ENCODE peak calls at places on chromosome 19, in six cellular contexts. W, D, N, V, Q and Y are unnamed samples.

GRCh38 chr19:6587093-6587820 is 3.7 kb downstream of the CD70 start:
- DNase-seq in W (no peak), D (no peak), N (no peak), V (no peak), Q (no peak), Y (no peak)

GRCh38 chr19:18220632-18221275 is 5.5 kb downstream of the PDE4C start:
- DNase-seq in W (no peak), D (no peak), N (no peak), V (no peak), Q (no peak), Y (peak)

GRCh38 chr19:8241646-8242045 is 32.5 kb downstream of the CERS4 start:
- DNase-seq in W (no peak), D (no peak), N (no peak), V (no peak), Q (no peak), Y (no peak)

GRCh38 chr19:13723206-13723605 is 41.1 kb upstream of the MRI1 start:
- DNase-seq in W (no peak), D (peak), N (no peak), V (no peak), Q (no peak), Y (no peak)

GRCh38 chr19:45016388-45017314 is 15.4 kb downstream of the RELB start:
- DNase-seq in W (peak), D (peak), N (no peak), V (peak), Q (peak), Y (peak)

GRCh38 chr19:47272448-47273312 is 2.0 kb upstream of the INAFM1 start:
- DNase-seq in W (peak), D (no peak), N (peak), V (no peak), Q (no peak), Y (no peak)

GRCh38 chr19:48681127-48681470 is 8.3 kb upstream of the NTN5 start:
- DNase-seq in W (no peak), D (no peak), N (no peak), V (no peak), Q (no peak), Y (no peak)

GRCh38 chr19:407501-408440 is 1.2 kb downstream of the C2CD4C start:
- DNase-seq in W (no peak), D (no peak), N (peak), V (no peak), Q (no peak), Y (no peak)

GRCh38 chr19:30999726-31000125 is 349.5 kb downstream of the TSHZ3 start:
- DNase-seq in W (no peak), D (no peak), N (no peak), V (no peak), Q (no peak), Y (no peak)

GRCh38 chr19:15166700-15167099 is 34.1 kb downstream of the NOTCH3 start:
- DNase-seq in W (no peak), D (no peak), N (no peak), V (no peak), Q (no peak), Y (no peak)

GRCh38 chr19:8393871-8394250 is 3.7 kb downstream of the RAB11B start:
- DNase-seq in W (no peak), D (no peak), N (no peak), V (no peak), Q (no peak), Y (no peak)

GRCh38 chr19:16660763-16661479 is at the start of gene TMEM38A:
- DNase-seq in W (peak), D (no peak), N (peak), V (no peak), Q (peak), Y (peak)

GRCh38 chr19:49871349-49871985 is 4.1 kb upstream of the PNKP start:
- DNase-seq in W (no peak), D (no peak), N (no peak), V (no peak), Q (no peak), Y (no peak)

GRCh38 chr19:18985257-18985656 is 44.2 kb upstream of the HOMER3 start:
- DNase-seq in W (peak), D (no peak), N (no peak), V (no peak), Q (no peak), Y (no peak)

GRCh38 chr19:46599716-46600392 is 1.3 kb upstream of the CALM3 start:
- DNase-seq in W (no peak), D (no peak), N (peak), V (no peak), Q (no peak), Y (no peak)

GRCh38 chr19:45271709-45272108 is 20.6 kb downstream of the MARK4 start:
- DNase-seq in W (no peak), D (no peak), N (no peak), V (no peak), Q (no peak), Y (no peak)

GRCh38 chr19:44807652-44808462 is 1.0 kb upstream of the BCAM start:
- DNase-seq in W (no peak), D (peak), N (peak), V (peak), Q (peak), Y (peak)

GRCh38 chr19:15623711-15624318 is 8.8 kb downstream of the CYP4F8 start:
- DNase-seq in W (no peak), D (no peak), N (no peak), V (no peak), Q (no peak), Y (peak)

GRCh38 chr19:29677001-29677781 is 11.9 kb downstream of the PLEKHF1 start:
- DNase-seq in W (no peak), D (no peak), N (no peak), V (no peak), Q (no peak), Y (no peak)

GRCh38 chr19:51477343-51477742 is 996 bp upstream of the CEACAM18 start:
- DNase-seq in W (no peak), D (no peak), N (no peak), V (no peak), Q (no peak), Y (no peak)

GRCh38 chr19:30353394-30353793 is 18.8 kb upstream of the ZNF536 start:
- DNase-seq in W (no peak), D (no peak), N (no peak), V (no peak), Q (no peak), Y (no peak)

GRCh38 chr19:51047031-51047335 is 12.2 kb upstream of the KLK12 start:
- DNase-seq in W (no peak), D (no peak), N (no peak), V (no peak), Q (no peak), Y (no peak)

GRCh38 chr19:7973883-7974282 is 30.4 kb upstream of the TIMM44 start:
- DNase-seq in W (peak), D (no peak), N (no peak), V (no peak), Q (no peak), Y (no peak)

GRCh38 chr19:48554385-48555091 is 2.6 kb downstream of the SULT2B1 start:
- DNase-seq in W (no peak), D (no peak), N (no peak), V (peak), Q (no peak), Y (no peak)

GRCh38 chr19:952680-953500 is 27.1 kb downstream of the ARID3A start:
- DNase-seq in W (no peak), D (peak), N (no peak), V (no peak), Q (no peak), Y (peak)

GRCh38 chr19:16018801-16019551 is 57.3 kb upstream of the TPM4 start:
- DNase-seq in W (no peak), D (no peak), N (peak), V (no peak), Q (no peak), Y (no peak)

GRCh38 chr19:23415561-23416191 is 20.4 kb upstream of the ZNF91 start:
- DNase-seq in W (peak), D (peak), N (peak), V (no peak), Q (peak), Y (no peak)

GRCh38 chr19:6811906-6812305 is 39.4 kb downstream of the VAV1 start:
- DNase-seq in W (no peak), D (peak), N (no peak), V (peak), Q (no peak), Y (peak)

GRCh38 chr19:38952395-38953165 is 21.8 kb downstream of the MRPS12 start:
- DNase-seq in W (no peak), D (peak), N (no peak), V (peak), Q (peak), Y (peak)
- TF ChIP-seq CTCF in W (peak), D (peak), N (peak), V (peak), Q (peak), Y (peak)

GRCh38 chr19:35715981-35716734 is 1.6 kb upstream of the KMT2B start:
- DNase-seq in W (peak), D (no peak), N (peak), V (peak), Q (no peak), Y (peak)

GRCh38 chr19:35712910-35713845 is 4.6 kb upstream of the KMT2B start:
- DNase-seq in W (no peak), D (no peak), N (no peak), V (no peak), Q (no peak), Y (no peak)

GRCh38 chr19:35713904-35714440 is 3.8 kb upstream of the KMT2B start:
- DNase-seq in W (no peak), D (no peak), N (no peak), V (no peak), Q (no peak), Y (no peak)

GRCh38 chr19:35715355-35715809 is 2.4 kb upstream of the KMT2B start:
- DNase-seq in W (no peak), D (no peak), N (no peak), V (no peak), Q (no peak), Y (no peak)

DNA sequence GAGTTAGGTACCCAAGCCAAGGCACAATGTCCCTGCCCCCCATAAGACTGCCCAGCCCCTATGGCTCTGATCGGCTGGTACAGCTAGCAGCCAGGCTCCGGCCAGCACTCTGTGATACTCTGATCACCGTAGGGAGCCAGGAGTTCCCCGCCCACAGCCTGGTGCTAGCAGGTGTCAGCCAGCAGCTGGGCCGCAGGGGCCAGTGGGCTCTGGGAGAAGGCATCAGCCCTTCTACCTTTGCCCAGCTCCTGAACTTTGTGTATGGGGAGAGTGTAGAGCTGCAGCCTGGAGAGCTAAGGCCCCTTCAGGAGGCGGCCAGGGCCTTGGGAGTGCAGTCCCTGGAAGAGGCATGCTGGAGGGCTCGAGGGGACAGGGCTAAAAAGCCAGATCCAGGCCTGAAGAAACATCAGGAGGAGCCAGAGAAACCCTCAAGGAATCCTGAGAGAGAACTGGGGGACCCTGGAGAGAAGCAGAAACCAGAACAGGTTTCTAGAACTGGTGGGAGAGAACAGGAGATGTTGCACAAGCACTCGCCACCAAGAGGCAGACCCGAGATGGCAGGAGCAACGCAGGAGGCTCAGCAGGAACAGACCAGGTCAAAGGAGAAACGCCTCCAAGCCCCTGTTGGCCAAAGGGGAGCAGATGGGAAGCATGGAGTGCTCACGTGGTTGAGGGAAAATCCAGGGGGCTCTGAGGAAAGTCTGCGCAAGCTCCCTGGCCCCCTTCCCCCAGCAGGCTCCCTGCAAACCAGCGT is 3.0 kb upstream of the KMT2B start:
- DNase-seq in W (no peak), D (no peak), N (no peak), V (peak), Q (no peak), Y (no peak)
- TF ChIP-seq CTCF in W (no peak), D (no peak), N (no peak), V (no peak), Q (no peak), Y (no peak)

DNA sequence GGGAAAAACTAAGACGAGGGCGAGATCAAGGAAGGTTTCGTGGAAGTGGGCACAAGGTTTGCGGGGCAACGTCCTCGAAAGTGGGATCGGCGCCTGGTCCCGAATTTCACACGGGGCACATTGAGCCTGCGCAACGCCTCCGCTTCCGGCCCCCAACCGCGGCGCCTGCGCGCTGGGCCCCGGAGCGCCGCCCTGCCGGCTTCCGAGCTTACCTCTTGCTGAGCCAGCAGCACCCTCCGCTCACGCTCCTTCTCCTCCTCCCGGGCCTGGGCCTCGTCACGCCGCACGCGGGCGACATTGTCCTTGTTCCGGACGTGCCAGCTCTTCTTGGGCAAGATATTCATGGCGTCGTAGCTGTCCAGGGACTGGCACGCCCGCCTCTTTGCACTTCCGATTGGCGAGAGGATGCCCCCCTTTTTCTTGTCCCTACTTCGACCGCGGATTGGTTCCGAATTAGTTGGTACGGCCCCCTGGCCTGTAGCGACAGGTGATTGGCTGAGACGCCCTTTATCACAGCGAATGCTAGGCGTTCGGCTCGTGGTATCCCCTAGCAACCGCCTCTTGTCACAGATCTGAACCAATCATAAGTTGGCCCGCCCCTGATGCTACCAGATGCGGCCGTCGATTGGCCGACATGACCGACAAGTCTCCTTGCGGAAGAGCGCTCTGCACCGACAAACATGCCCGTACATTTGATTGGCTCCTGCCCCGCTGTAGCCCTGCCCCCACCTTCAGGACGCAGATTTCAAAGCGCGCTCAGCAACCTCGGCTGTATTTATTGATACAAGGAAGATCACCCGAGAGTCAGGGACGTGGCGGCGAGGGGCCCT is at the start of gene LENG1:
- DNase-seq in W (peak), D (peak), N (peak), V (peak), Q (peak), Y (peak)
- TF ChIP-seq CTCF in W (no peak), D (peak), N (peak), V (no peak), Q (peak), Y (peak)

GRCh38 chr19:57389730-57390598 is at the start of gene ZNF548:
- DNase-seq in W (peak), D (peak), N (peak), V (peak), Q (peak), Y (peak)
- TF ChIP-seq CTCF in W (no peak), D (peak), N (peak), V (no peak), Q (peak), Y (no peak)

DNA sequence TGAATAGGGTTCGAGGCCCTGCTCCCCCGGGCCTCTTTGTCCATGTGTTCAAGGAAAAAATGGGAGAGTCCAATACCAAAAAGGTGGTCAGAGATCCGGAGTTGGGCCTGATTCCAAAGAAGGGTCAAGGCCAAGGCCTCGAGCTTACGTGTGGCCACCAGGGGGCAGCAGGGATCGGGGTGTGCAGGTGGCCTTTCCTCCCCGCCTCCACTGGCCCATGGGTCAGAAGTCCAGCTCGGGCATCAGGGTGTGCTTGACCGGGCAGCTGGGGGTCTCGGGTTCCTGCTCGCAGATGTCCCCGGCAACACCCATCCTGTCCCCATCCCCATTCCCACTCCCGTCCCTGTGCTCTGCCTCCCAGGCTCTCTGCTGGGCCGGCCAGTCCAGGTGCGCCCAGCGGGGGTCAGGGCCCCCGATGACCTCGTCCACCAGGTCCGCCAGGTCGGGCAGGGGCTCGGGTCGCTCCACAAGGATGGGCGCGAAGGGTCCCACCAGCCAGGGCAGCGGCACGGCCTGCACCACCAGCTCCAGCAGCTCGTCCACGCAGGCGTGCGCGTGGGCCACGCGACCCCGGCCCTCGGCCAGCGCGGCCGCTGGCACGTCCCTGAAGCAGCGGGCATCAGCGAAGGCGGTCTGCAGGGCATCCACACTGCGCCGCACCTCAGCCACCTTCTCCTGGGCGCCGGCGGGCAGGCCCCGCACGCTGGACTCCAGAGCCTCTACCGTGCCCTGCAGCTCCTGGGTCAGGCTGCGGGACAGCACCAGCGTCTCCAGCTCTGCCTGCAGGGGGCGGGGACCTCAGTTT is 5.2 kb upstream of the PLIN4 start:
- DNase-seq in W (peak), D (no peak), N (peak), V (peak), Q (peak), Y (peak)
- TF ChIP-seq CTCF in W (peak), D (peak), N (peak), V (peak), Q (peak), Y (peak)

DNA sequence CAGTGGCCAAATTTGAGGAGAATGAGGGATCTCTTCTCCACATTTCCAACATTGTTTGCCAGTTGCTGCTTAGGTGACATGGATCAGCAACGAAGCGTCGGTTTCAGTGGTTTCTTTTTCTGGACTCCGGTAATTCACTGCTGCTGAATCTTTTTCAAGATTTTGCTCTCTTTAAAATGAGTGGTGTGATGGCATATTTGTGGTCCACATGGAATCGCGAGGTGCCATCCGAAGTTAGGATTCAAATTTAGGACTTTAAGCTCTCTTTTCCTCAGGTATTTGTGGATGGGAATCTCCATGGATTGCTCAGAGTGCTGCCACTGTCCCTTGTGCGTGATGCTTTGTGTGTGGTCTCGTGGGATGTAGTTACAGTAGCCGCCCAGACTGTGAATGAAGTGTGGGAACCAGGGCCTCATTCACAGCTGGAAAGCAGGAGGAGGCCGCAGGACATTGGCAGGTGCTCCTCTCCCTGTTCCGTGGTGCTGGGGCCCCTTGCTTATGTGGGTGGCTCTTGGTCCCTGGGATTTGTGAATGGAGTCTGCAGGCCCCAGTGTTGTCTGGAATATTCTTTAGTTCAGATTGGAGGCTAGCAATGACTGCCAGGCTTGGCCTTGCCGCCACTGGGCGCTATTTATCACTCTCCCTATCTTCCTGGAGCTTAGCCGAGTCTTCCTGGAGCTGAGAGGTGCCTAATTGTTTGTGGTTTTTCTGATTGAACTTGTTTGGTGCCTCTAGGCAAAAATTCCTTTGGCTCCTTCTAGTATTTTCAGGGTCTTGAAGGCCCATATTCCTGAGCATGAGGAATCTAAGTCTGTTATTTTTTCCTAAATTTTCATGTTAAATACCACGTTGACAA is 1.5 kb downstream of the ILF3 start:
- DNase-seq in W (no peak), D (peak), N (no peak), V (no peak), Q (no peak), Y (peak)
- TF ChIP-seq CTCF in W (no peak), D (peak), N (no peak), V (no peak), Q (no peak), Y (no peak)

DNA sequence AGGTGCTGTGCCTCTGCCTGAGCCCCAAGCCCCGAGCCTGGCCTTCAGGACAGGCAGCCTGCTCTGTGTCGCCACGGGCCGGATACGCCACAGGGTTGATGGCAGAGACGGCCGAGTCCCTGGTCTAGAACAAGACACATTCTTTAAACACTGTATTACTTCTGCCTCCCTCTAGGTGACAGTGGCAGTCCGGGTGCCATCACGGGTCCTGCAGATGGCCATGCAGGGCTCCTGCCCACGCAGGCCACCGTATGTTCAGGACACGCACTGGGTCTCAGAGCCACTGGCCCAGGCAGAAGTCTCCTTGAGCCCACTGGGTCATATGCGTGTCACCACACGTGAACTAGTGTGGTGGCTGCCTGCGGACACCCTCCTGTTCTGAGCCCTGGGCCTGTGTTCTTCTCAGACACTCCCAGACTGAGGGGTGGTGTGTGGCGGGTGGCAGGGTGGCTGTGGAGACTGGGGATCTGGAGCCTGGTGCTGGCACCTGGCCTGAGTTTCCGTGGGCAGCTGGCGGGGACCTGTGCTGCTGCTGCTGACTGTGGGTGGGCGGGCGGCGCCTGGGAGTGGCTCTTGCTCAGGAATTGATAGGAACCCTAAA is 4.4 kb downstream of the PLEKHJ1 start:
- DNase-seq in W (no peak), D (no peak), N (no peak), V (no peak), Q (peak), Y (peak)
- TF ChIP-seq CTCF in W (no peak), D (no peak), N (no peak), V (peak), Q (peak), Y (no peak)